ENCODE peak calls at places on chromosomes 6 and 20, in seven cellular contexts. D, L, T, V, Q, Y and Z are unnamed samples. For H3K4me1, the result is how much of the 10 kb centered on the place peaks cover.

GRCh38 chr6:165091121-165091785 is 218.2 kb downstream of the C6orf118 start:
- DNase-seq in D (no peak), Y (no peak), T (no peak), Q (no peak), V (no peak), L (no peak), Z (no peak)

GRCh38 chr6:44176935-44177509 is 18.4 kb downstream of the CAPN11 start:
- DNase-seq in Y (no peak), T (no peak), Q (no peak), V (no peak), L (no peak), D (no peak), Z (no peak)

GRCh38 chr6:112225691-112226090 is 28.7 kb downstream of the LAMA4 start:
- DNase-seq in D (no peak), V (no peak), Y (no peak), L (no peak), T (no peak), Q (no peak), Z (no peak)

GRCh38 chr6:37579444-37580067 is 79.9 kb upstream of the CCDC167 start:
- DNase-seq in Y (no peak), T (no peak), Q (peak), L (no peak), V (no peak), D (no peak), Z (no peak)

GRCh38 chr6:161379828-161380598 is 106.2 kb upstream of the AGPAT4 start:
- DNase-seq in L (no peak), D (peak), Q (no peak), Y (no peak), V (no peak), T (no peak), Z (no peak)

GRCh38 chr6:100506651-100507050 is 41.9 kb upstream of the SIM1 start:
- DNase-seq in T (no peak), Y (no peak), Q (no peak), V (no peak), D (no peak), L (no peak), Z (no peak)

GRCh38 chr20:14963262-14963663 is 625.9 kb upstream of the FLRT3 start:
- DNase-seq in Y (no peak), V (no peak), T (no peak), D (no peak), Q (no peak), L (no peak), Z (no peak)

GRCh38 chr6:127641905-127642304 is 64.9 kb downstream of the C6orf58 start:
- DNase-seq in Y (no peak), L (no peak), V (no peak), D (peak), T (no peak), Q (no peak), Z (peak)

GRCh38 chr6:107495196-107495643 is 5.3 kb downstream of the SOBP start:
- DNase-seq in V (no peak), T (no peak), L (no peak), Q (no peak), D (no peak), Y (no peak), Z (peak)

GRCh38 chr6:97085772-97086171 is 161.2 kb downstream of the KLHL32 start:
- DNase-seq in L (no peak), Q (no peak), D (no peak), T (no peak), V (no peak), Y (no peak), Z (no peak)

DNA sequence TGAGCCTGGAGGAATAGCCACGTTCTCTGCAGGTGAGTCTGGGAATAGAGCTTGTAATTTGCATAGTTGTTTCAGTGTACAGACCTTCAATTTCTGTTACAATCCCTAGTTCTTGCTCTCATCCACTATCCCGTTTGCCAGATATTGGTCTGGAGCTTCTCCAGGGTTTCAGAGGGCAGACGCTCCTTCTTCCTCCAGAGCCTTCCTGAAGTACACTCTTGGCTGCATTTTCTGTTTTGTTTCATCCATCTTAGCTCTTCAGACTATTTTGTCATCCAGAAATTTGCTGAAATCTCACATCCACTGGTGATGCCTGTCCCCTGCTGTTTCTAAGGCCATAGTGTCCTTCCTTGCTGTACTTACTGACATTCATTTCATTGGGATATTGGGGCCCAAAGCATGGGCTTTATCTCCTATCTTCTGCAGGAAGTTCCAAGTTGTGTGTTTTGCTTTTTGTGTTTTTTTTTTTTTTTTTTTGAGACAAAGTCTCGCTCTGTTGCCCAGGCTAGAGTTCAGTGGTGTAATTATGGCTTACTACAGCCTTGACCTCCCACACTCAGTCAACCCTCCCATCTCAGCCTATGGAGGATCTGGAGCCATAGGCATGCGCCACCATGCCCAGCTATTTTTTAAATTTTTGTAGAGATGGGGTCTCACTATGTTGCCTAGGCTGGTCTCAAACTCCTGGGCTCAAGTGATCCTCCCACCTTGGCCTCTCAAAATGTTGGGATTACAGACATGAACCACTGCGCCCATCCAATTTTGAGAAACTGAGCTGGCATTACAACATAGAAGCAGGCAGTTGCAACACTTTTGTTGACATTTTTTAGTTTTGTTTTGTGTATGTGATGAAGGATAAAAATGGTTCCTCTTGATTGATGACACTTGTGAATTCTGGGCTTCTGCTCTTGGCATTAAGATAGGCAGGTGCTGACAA is 18.8 kb downstream of the CDS2 start:
- DNase-seq in L (no peak), T (no peak), Q (no peak), V (no peak), D (no peak), Y (no peak), Z (peak)
- H3K4me1 ChIP-seq in L (under half), T (under half), Q (half or more), V (half or more), D (under half), Y (half or more), Z (under half)

GRCh38 chr6:41036601-41037000 is 2.4 kb downstream of the UNC5CL start:
- DNase-seq in T (no peak), Q (no peak), Y (no peak), D (no peak), L (no peak), V (no peak), Z (no peak)

GRCh38 chr6:41040911-41041536 is 1.2 kb upstream of the TSPO2 start:
- DNase-seq in L (no peak), Y (no peak), V (no peak), T (no peak), Q (no peak), D (no peak), Z (no peak)

GRCh38 chr6:41037107-41037900 is 1.7 kb downstream of the UNC5CL start:
- DNase-seq in Y (no peak), L (no peak), D (no peak), V (no peak), T (no peak), Q (no peak), Z (peak)

GRCh38 chr6:41040101-41040910 is 1.3 kb upstream of the UNC5CL start:
- DNase-seq in D (peak), V (no peak), T (no peak), Y (no peak), Q (no peak), L (peak), Z (no peak)

GRCh38 chr6:41039060-41039998 is at the start of gene UNC5CL:
- DNase-seq in V (no peak), Q (no peak), T (peak), L (peak), D (peak), Y (no peak), Z (peak)
- H3K27ac ChIP-seq in V (no peak), Q (no peak), T (no peak), L (no peak), D (no peak), Y (no peak), Z (no peak)

GRCh38 chr6:28537065-28537464 is 11.4 kb downstream of the GPX5 start:
- DNase-seq in Q (no peak), D (no peak), V (no peak), Y (no peak), L (no peak), T (peak), Z (peak)
- H3K4me3 ChIP-seq in Q (no peak), D (no peak), V (no peak), Y (no peak), L (no peak), T (no peak), Z (peak)

GRCh38 chr20:37165031-37165430 is 14.1 kb upstream of the RPN2 start:
- DNase-seq in V (no peak), T (no peak), Y (no peak), Q (no peak), D (no peak), L (no peak), Z (no peak)
- H3K4me1 ChIP-seq in V (under half), T (under half), Y (under half), Q (under half), D (under half), L (under half), Z (under half)